ENCODE peak calls at places on chromosomes 5 and 9, in four cellular contexts. T, N, Q and A are unnamed samples.

GRCh38 chr9:130327781-130328348 is 62.3 kb downstream of the HMCN2 start:
- DNase-seq in T (no peak), Q (no peak), N (peak), A (no peak)

GRCh38 chr5:16869821-16870796 is 66.0 kb downstream of the MYO10 start:
- DNase-seq in T (no peak), N (no peak), Q (no peak), A (no peak)

GRCh38 chr5:133273661-133274596 is 222.1 kb downstream of the HSPA4 start:
- DNase-seq in Q (no peak), T (no peak), N (no peak), A (no peak)

GRCh38 chr5:88727705-88728313 is 155.2 kb downstream of the MEF2C start:
- DNase-seq in T (no peak), N (no peak), Q (no peak), A (no peak)

GRCh38 chr5:150044334-150044681 is 42.0 kb downstream of the CSF1R start:
- DNase-seq in N (no peak), T (no peak), Q (no peak), A (no peak)

GRCh38 chr9:2816476-2817141 is 27.3 kb downstream of the PUM3 start:
- DNase-seq in N (peak), T (no peak), Q (no peak), A (no peak)

GRCh38 chr9:71783120-71783523 is 14.8 kb upstream of the CEMIP2 start:
- DNase-seq in T (no peak), N (peak), Q (peak), A (no peak)

GRCh38 chr5:179906795-179907569 is 715 bp downstream of the TBC1D9B start:
- DNase-seq in N (peak), T (no peak), Q (peak), A (no peak)

GRCh38 chr9:128293091-128293490 is 17.0 kb downstream of the SWI5 start:
- DNase-seq in Q (no peak), T (no peak), N (no peak), A (no peak)

GRCh38 chr9:109863961-109864360 is 84.0 kb downstream of the PALM2AKAP2 start:
- DNase-seq in T (no peak), Q (no peak), N (no peak), A (no peak)